ENCODE peak calls at places on chromosome 12, in ten cellular contexts. Y is endodermal cell, O is GM23248, F is GM23338, G is hepatocyte, W is GM06990, P is K562, L is A549, R is Peyer's patch, I is neuronal stem cell. U is an unnamed sample.

GRCh38 chr12:81205394-81205793 is 127.5 kb downstream of the ACSS3 start:
- DNase-seq in Y (no peak), O (no peak), F (no peak), G (peak; percentile 33), W (no peak), P (no peak), L (no peak), R (no peak), I (no peak), U (no peak)

GRCh38 chr12:49230810-49231209 is 34.1 kb upstream of the TUBA1C start:
- DNase-seq in Y (no peak), O (no peak), F (no peak), G (no peak), W (no peak), P (no peak), L (no peak), R (no peak), I (no peak), U (no peak)

GRCh38 chr12:95974358-95974757 is 21.8 kb downstream of the HAL start:
- DNase-seq in Y (no peak), O (no peak), F (no peak), G (no peak), W (no peak), P (no peak), L (no peak), R (no peak), I (no peak), U (no peak)

GRCh38 chr12:54431911-54432814 is 13.1 kb upstream of the ITGA5 start:
- DNase-seq in Y (peak; percentile 97), O (peak; percentile 96), F (peak; percentile 83), G (peak; percentile 71), W (no peak), P (peak; percentile 89), L (peak; percentile 70), R (no peak), I (no peak), U (peak; percentile 59)

GRCh38 chr12:89448951-89449371 is 75.6 kb downstream of the GALNT4 start:
- DNase-seq in Y (no peak), O (peak; percentile 37), F (no peak), G (no peak), W (no peak), P (no peak), L (no peak), R (no peak), I (no peak), U (no peak)

GRCh38 chr12:114691196-114691595 is 7.2 kb upstream of the TBX3 start:
- DNase-seq in Y (peak; percentile 49), O (no peak), F (no peak), G (no peak), W (no peak), P (no peak), L (no peak), R (no peak), I (no peak), U (no peak)

GRCh38 chr12:111907740-111908139 is 65.7 kb downstream of the MAPKAPK5 start:
- DNase-seq in Y (no peak), O (no peak), F (no peak), G (no peak), W (no peak), P (no peak), L (no peak), R (no peak), I (no peak), U (no peak)

GRCh38 chr12:91099373-91099772 is 11.9 kb downstream of the LUM start:
- DNase-seq in Y (no peak), O (no peak), F (no peak), G (no peak), W (no peak), P (no peak), L (no peak), R (no peak), I (no peak), U (no peak)

GRCh38 chr12:109393437-109394345 is 46.0 kb downstream of the MYO1H start:
- DNase-seq in Y (peak; percentile 81), O (peak; percentile 71), F (peak; percentile 77), G (peak; percentile 83), W (no peak), P (peak; percentile 76), L (peak; percentile 76), R (no peak), I (peak; percentile 54), U (peak; percentile 74)

GRCh38 chr12:104957388-104958008 is 592 bp downstream of the SLC41A2 start:
- DNase-seq in Y (no peak), O (peak; percentile 55), F (peak; percentile 63), G (no peak), W (no peak), P (no peak), L (peak; percentile 36), R (no peak), I (no peak), U (no peak)

GRCh38 chr12:89538902-89539301 is 13.1 kb upstream of the POC1B start:
- DNase-seq in Y (no peak), O (no peak), F (no peak), G (peak; percentile 39), W (no peak), P (no peak), L (no peak), R (no peak), I (no peak), U (no peak)

GRCh38 chr12:113933201-113933786 is 32.8 kb downstream of the RBM19 start:
- DNase-seq in Y (peak; percentile 75), O (peak; percentile 29), F (peak; percentile 37), G (peak; percentile 81), W (no peak), P (peak; percentile 81), L (no peak), R (no peak), I (peak; percentile 48), U (peak; percentile 60)

GRCh38 chr12:9064201-9064814 is 51.4 kb downstream of the A2M start:
- DNase-seq in Y (peak; percentile 92), O (peak; percentile 74), F (peak; percentile 78), G (peak; percentile 90), W (peak; percentile 33), P (no peak), L (peak; percentile 75), R (peak; percentile 73), I (peak; percentile 49), U (peak; percentile 58)

GRCh38 chr12:15278816-15279658 is 43.3 kb upstream of the PTPRO start:
- DNase-seq in Y (no peak), O (peak; percentile 88), F (no peak), G (peak; percentile 44), W (no peak), P (no peak), L (no peak), R (peak; percentile 50), I (no peak), U (no peak)
- H3K4me3 ChIP-seq in Y (no peak overlapping the region), O (peak overlapping the region; percentile 42), F (no peak overlapping the region), G (no peak overlapping the region), W (no peak overlapping the region), P (no peak overlapping the region), L (no peak overlapping the region), R (no peak overlapping the region), I (no peak overlapping the region), U (no peak overlapping the region)

GRCh38 chr12:131896811-131897270 is 2.4 kb downstream of the ULK1 start:
- DNase-seq in Y (no peak), O (no peak), F (no peak), G (no peak), W (no peak), P (no peak), L (no peak), R (no peak), I (no peak), U (no peak)
- H3K4me3 ChIP-seq in Y (peak overlapping the region; percentile 87), O (no peak overlapping the region), F (peak overlapping the region; percentile 76), G (no peak overlapping the region), W (no peak overlapping the region), P (peak overlapping the region; percentile 53), L (peak overlapping the region; percentile 93), R (peak overlapping the region; percentile 83), I (no peak overlapping the region), U (no peak overlapping the region)

GRCh38 chr12:121858318-121858661 is 369 bp downstream of the HPD start:
- DNase-seq in Y (no peak), O (no peak), F (no peak), G (no peak), W (no peak), P (no peak), L (no peak), R (no peak), I (no peak), U (no peak)
- H3K4me3 ChIP-seq in Y (no peak overlapping the region), O (no peak overlapping the region), F (no peak overlapping the region), G (no peak overlapping the region), W (no peak overlapping the region), P (no peak overlapping the region), L (no peak overlapping the region), R (no peak overlapping the region), I (no peak overlapping the region), U (no peak overlapping the region)

GRCh38 chr12:26156201-26156871 is 31.5 kb upstream of the BHLHE41 start:
- DNase-seq in Y (no peak), O (no peak), F (no peak), G (no peak), W (peak; percentile 86), P (no peak), L (no peak), R (no peak), I (no peak), U (no peak)
- H3K4me3 ChIP-seq in Y (no peak overlapping the region), O (no peak overlapping the region), F (no peak overlapping the region), G (no peak overlapping the region), W (peak overlapping the region; percentile 1), P (no peak overlapping the region), L (no peak overlapping the region), R (no peak overlapping the region), I (no peak overlapping the region), U (no peak overlapping the region)

GRCh38 chr12:12722351-12723146 is 5.4 kb downstream of the CDKN1B start:
- DNase-seq in Y (peak; percentile 0), O (peak; percentile 56), F (no peak), G (no peak), W (peak; percentile 47), P (no peak), L (peak; percentile 58), R (no peak), I (no peak), U (peak; percentile 47)

GRCh38 chr12:12719496-12719895 is 2.3 kb downstream of the CDKN1B start:
- DNase-seq in Y (no peak), O (peak; percentile 30), F (no peak), G (no peak), W (no peak), P (no peak), L (peak; percentile 29), R (no peak), I (no peak), U (peak; percentile 45)

GRCh38 chr12:12721251-12721689 is 4.1 kb downstream of the CDKN1B start:
- DNase-seq in Y (no peak), O (peak; percentile 26), F (no peak), G (no peak), W (no peak), P (no peak), L (peak; percentile 69), R (no peak), I (no peak), U (no peak)

GRCh38 chr12:12720052-12720451 is 2.9 kb downstream of the CDKN1B start:
- DNase-seq in Y (no peak), O (peak; percentile 26), F (no peak), G (no peak), W (no peak), P (no peak), L (peak; percentile 36), R (no peak), I (no peak), U (no peak)

DNA sequence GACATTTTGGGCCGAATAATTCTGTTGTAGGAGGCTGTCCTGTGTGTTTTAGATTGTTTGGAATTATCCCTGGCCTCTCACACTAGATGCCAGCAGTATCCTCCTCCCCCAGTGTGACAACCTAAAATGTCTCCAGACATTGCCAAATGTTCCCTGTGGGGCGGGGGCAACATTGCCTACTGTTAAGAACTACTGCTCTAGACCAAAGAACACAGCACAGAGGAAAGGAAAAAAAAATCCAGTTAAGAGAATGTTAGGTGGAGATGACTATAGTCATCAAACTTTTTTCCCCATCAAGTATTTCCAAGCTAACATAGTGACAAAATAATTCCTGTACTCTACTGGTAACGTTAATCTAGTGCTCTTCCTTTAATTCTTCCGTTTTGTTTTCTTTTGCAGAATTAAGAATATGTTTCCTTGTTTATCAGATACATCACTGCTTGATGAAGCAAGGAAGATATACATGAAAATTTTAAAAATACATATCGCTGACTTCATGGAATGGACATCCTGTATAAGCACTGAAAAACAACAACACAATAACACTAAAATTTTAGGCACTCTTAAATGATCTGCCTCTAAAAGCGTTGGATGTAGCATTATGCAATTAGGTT is 3.6 kb downstream of the CDKN1B start:
- DNase-seq in Y (no peak), O (peak; percentile 45), F (no peak), G (no peak), W (no peak), P (no peak), L (peak; percentile 62), R (no peak), I (no peak), U (peak; percentile 35)
- H3K4me3 ChIP-seq in Y (peak overlapping the region; percentile 99), O (peak overlapping the region; percentile 90), F (no peak overlapping the region), G (peak overlapping the region; percentile 5), W (peak overlapping the region; percentile 44), P (peak overlapping the region; percentile 2), L (peak overlapping the region; percentile 87), R (peak overlapping the region; percentile 89), I (no peak overlapping the region), U (no peak overlapping the region)